ENCODE peak calls at places on chromosome 1, in seven cellular contexts. D, B, N, E, Q, G and A are unnamed samples.

GRCh38 chr1:116286541-116286971 is 86.5 kb upstream of the ATP1A1 start:
- DNase-seq in D (no peak), B (no peak), N (peak), E (no peak), Q (no peak), G (no peak), A (no peak)

GRCh38 chr1:59046730-59047157 is 250.2 kb upstream of the FGGY start:
- DNase-seq in D (no peak), B (peak), N (no peak), E (peak), Q (no peak), G (peak), A (peak)

GRCh38 chr1:156889802-156890585 is 3.5 kb upstream of the PEAR1 start:
- DNase-seq in D (peak), B (peak), N (peak), E (peak), Q (no peak), G (peak), A (no peak)

GRCh38 chr1:21293537-21294265 is 3.4 kb upstream of the ECE1 start:
- DNase-seq in D (no peak), B (peak), N (no peak), E (peak), Q (no peak), G (peak), A (peak)

GRCh38 chr1:160538985-160539651 is 16.1 kb upstream of the SLAMF6 start:
- DNase-seq in D (no peak), B (no peak), N (no peak), E (no peak), Q (no peak), G (no peak), A (no peak)

GRCh38 chr1:199273837-199274379 is 635.1 kb downstream of the PTPRC start:
- DNase-seq in D (no peak), B (no peak), N (peak), E (no peak), Q (no peak), G (no peak), A (no peak)

GRCh38 chr1:227748496-227749182 is 13.4 kb downstream of the SNAP47 start:
- DNase-seq in D (no peak), B (no peak), N (no peak), E (no peak), Q (no peak), G (no peak), A (no peak)

GRCh38 chr1:67534627-67535065 is 104.4 kb upstream of the SERBP1 start:
- DNase-seq in D (no peak), B (no peak), N (peak), E (no peak), Q (no peak), G (no peak), A (no peak)

GRCh38 chr1:42924249-42925131 is 34.2 kb downstream of the SLC2A1 start:
- DNase-seq in D (peak), B (peak), N (peak), E (peak), Q (peak), G (peak), A (peak)

GRCh38 chr1:2136386-2136821 is 58.2 kb downstream of the FAAP20 start:
- DNase-seq in D (no peak), B (no peak), N (no peak), E (no peak), Q (no peak), G (no peak), A (no peak)

GRCh38 chr1:41476807-41477361 is 7.6 kb downstream of the EDN2 start:
- DNase-seq in D (no peak), B (no peak), N (no peak), E (no peak), Q (no peak), G (no peak), A (peak)

GRCh38 chr1:27643626-27644368 is 8.8 kb upstream of the FGR start:
- DNase-seq in D (no peak), B (peak), N (peak), E (peak), Q (no peak), G (peak), A (peak)

GRCh38 chr1:93604411-93604810 is 77.2 kb downstream of the BCAR3 start:
- DNase-seq in D (no peak), B (no peak), N (no peak), E (no peak), Q (no peak), G (no peak), A (no peak)

GRCh38 chr1:182149411-182149965 is 88.0 kb upstream of the ZNF648 start:
- DNase-seq in D (no peak), B (no peak), N (peak), E (no peak), Q (no peak), G (no peak), A (no peak)